ENCODE peak calls at places on chromosomes 12 and 14, in five cellular contexts. One of them, this sample, is unnamed.

GRCh38 chr14:95127531-95127911 is 29.8 kb downstream of the DICER1 start:
- DNase-seq in HTR-8/SVneo: no peak
- DNase-seq in amniotic epithelial cell: no peak
- DNase-seq in AG09309: no peak
- DNase-seq in omental fat pad: no peak
- DNase-seq in this sample: no peak

GRCh38 chr14:27427796-27428195 is 830.0 kb upstream of the NOVA1 start:
- DNase-seq in amniotic epithelial cell: no peak
- DNase-seq in AG09309: no peak
- DNase-seq in HTR-8/SVneo: peak
- DNase-seq in omental fat pad: no peak
- DNase-seq in this sample: no peak

GRCh38 chr12:110102255-110102654 is 21.9 kb upstream of the IFT81 start:
- DNase-seq in omental fat pad: no peak
- DNase-seq in AG09309: no peak
- DNase-seq in HTR-8/SVneo: peak
- DNase-seq in amniotic epithelial cell: peak
- DNase-seq in this sample: peak

GRCh38 chr14:93736378-93737014 is 51.8 kb downstream of the PRIMA1 start:
- DNase-seq in omental fat pad: no peak
- DNase-seq in AG09309: no peak
- DNase-seq in amniotic epithelial cell: no peak
- DNase-seq in HTR-8/SVneo: peak
- DNase-seq in this sample: peak

GRCh38 chr12:101573743-101574142 is 21.0 kb upstream of the MYBPC1 start:
- DNase-seq in omental fat pad: no peak
- DNase-seq in HTR-8/SVneo: no peak
- DNase-seq in amniotic epithelial cell: no peak
- DNase-seq in AG09309: no peak
- DNase-seq in this sample: no peak

GRCh38 chr14:100575266-100575995 is 11.8 kb downstream of the BEGAIN start:
- DNase-seq in HTR-8/SVneo: no peak
- DNase-seq in amniotic epithelial cell: no peak
- DNase-seq in omental fat pad: no peak
- DNase-seq in AG09309: no peak
- DNase-seq in this sample: no peak

GRCh38 chr14:34324363-34324795 is 137.7 kb downstream of the SPTSSA start:
- DNase-seq in AG09309: peak
- DNase-seq in omental fat pad: no peak
- DNase-seq in amniotic epithelial cell: peak
- DNase-seq in HTR-8/SVneo: peak
- DNase-seq in this sample: no peak

GRCh38 chr12:92468358-92469020 is 234.3 kb upstream of the PLEKHG7 start:
- DNase-seq in amniotic epithelial cell: peak
- DNase-seq in HTR-8/SVneo: no peak
- DNase-seq in AG09309: no peak
- DNase-seq in omental fat pad: no peak
- DNase-seq in this sample: no peak

GRCh38 chr12:15956413-15957185 is 45.5 kb downstream of the DERA start:
- DNase-seq in omental fat pad: no peak
- DNase-seq in AG09309: no peak
- DNase-seq in amniotic epithelial cell: no peak
- DNase-seq in HTR-8/SVneo: no peak
- DNase-seq in this sample: peak